ENCODE peak calls at places on chromosomes 2 and 18, in seven cellular contexts. G, Z, A, W, V, R and Y are unnamed samples.

GRCh38 chr2:74919827-74920226 is 38.6 kb upstream of the POLE4 start:
- DNase-seq in W (peak), V (peak), A (peak), Z (peak), G (peak), R (peak), Y (peak)

GRCh38 chr18:27750014-27750413 is 426.9 kb downstream of the CDH2 start:
- DNase-seq in Z (no peak), G (no peak), R (peak), W (peak), A (no peak), V (peak), Y (peak)

GRCh38 chr2:128438586-128438985 is 119.9 kb upstream of the HS6ST1 start:
- DNase-seq in V (no peak), R (no peak), A (no peak), G (peak), W (no peak), Z (no peak), Y (peak)

GRCh38 chr2:15937105-15937881 is 3.1 kb upstream of the MYCN start:
- DNase-seq in W (no peak), R (no peak), G (no peak), V (no peak), Z (no peak), A (no peak), Y (no peak)

GRCh38 chr2:231369580-231370428 is 25.7 kb upstream of the B3GNT7 start:
- DNase-seq in A (no peak), G (no peak), Z (no peak), R (no peak), V (no peak), W (no peak), Y (no peak)

GRCh38 chr2:189613077-189613636 is 32.6 kb upstream of the SLC40A1 start:
- DNase-seq in V (peak), A (no peak), W (peak), R (no peak), G (peak), Z (no peak), Y (peak)

GRCh38 chr2:135615404-135615803 is 84.1 kb downstream of the R3HDM1 start:
- DNase-seq in R (no peak), Z (no peak), G (no peak), V (no peak), A (no peak), W (peak), Y (no peak)

GRCh38 chr2:116510117-116510671 is 1304.3 kb upstream of the DDX18 start:
- DNase-seq in Z (no peak), A (no peak), W (no peak), G (no peak), R (peak), V (no peak), Y (no peak)

GRCh38 chr2:216189410-216189809 is 80.3 kb downstream of the XRCC5 start:
- DNase-seq in G (no peak), W (peak), Z (no peak), V (peak), R (no peak), A (no peak), Y (no peak)

GRCh38 chr2:72527424-72527823 is 298.4 kb downstream of the EXOC6B start:
- DNase-seq in W (no peak), A (no peak), R (no peak), Z (no peak), V (no peak), G (no peak), Y (no peak)

GRCh38 chr18:13577091-13577697 is 149.2 kb downstream of the FAM210A start:
- DNase-seq in Z (no peak), G (no peak), R (no peak), V (peak), W (peak), A (no peak), Y (no peak)

GRCh38 chr2:240857039-240858008 is 11.3 kb upstream of the AGXT start:
- DNase-seq in V (no peak), Z (no peak), W (no peak), A (no peak), G (no peak), R (no peak), Y (no peak)

GRCh38 chr2:60423066-60423465 is 130.4 kb downstream of the BCL11A start:
- DNase-seq in R (no peak), V (no peak), W (no peak), A (no peak), Z (no peak), G (no peak), Y (no peak)

GRCh38 chr2:150063432-150063889 is 424.0 kb downstream of the RND3 start:
- DNase-seq in V (peak), W (peak), G (no peak), R (no peak), Z (no peak), A (no peak), Y (no peak)